ENCODE peak calls at places on chromosomes 7 and 10, in four cellular contexts. I is H1, D is HepG2, F is GM12878. J is an unnamed sample.

GRCh38 chr7:18040196-18040595 is 12.6 kb upstream of the PRPS1L1 start:
- DNase-seq in I (no peak), D (no peak), F (no peak), J (no peak)

GRCh38 chr10:22321831-22322662 is 1.1 kb downstream of the BMI1 start:
- DNase-seq in I (peak), D (no peak), F (no peak), J (no peak)

GRCh38 chr7:100152404-100152803 is 3.7 kb downstream of the LAMTOR4 start:
- DNase-seq in I (no peak), D (no peak), F (no peak), J (no peak)

GRCh38 chr7:75921479-75921878 is 6.5 kb downstream of the POR start:
- DNase-seq in I (no peak), D (no peak), F (no peak), J (no peak)

GRCh38 chr10:6036861-6037321 is 25.3 kb downstream of the IL2RA start:
- DNase-seq in I (peak), D (no peak), F (no peak), J (no peak)

GRCh38 chr10:109894516-109894915 is 28.8 kb downstream of the XPNPEP1 start:
- DNase-seq in I (no peak), D (no peak), F (no peak), J (no peak)

GRCh38 chr7:333399-333776 is 43.4 kb downstream of the FOXL3 start:
- DNase-seq in I (no peak), D (peak), F (no peak), J (peak)

GRCh38 chr7:130222-130572 is 62.2 kb upstream of the FAM20C start:
- DNase-seq in I (no peak), D (no peak), F (no peak), J (no peak)

GRCh38 chr10:27683226-27683625 is 62.4 kb downstream of the MKX start:
- DNase-seq in I (no peak), D (no peak), F (no peak), J (no peak)

GRCh38 chr7:80583901-80584300 is 54.5 kb upstream of the CD36 start:
- DNase-seq in I (no peak), D (no peak), F (no peak), J (no peak)

GRCh38 chr7:77684030-77684429 is 12.2 kb upstream of the RSBN1L start:
- DNase-seq in I (peak), D (no peak), F (no peak), J (peak)

GRCh38 chr10:49700997-49701396 is 21.5 kb downstream of the C10orf53 start:
- DNase-seq in I (no peak), D (no peak), F (no peak), J (no peak)

DNA sequence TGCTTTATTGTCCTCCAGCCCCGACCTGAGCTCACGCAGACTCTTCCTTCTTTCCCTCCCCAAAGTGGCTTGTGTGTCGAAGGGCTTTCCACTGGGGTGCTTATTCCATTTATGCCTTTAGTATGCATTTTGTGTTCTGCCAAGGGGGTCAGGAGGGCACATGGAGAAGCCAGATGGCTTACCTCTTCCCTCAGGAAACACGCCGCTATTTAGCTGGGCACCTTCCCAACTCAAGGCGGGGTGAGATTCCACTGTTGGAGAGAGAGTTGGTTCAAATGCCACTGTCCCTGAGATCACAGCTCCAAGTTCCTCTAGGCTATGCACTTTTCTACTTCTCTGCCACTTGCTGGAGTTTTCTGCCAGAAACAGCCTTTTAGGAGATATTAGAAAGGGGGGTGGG is 1091.8 kb downstream of the LRMDA start:
- DNase-seq in I (no peak), D (no peak), F (no peak), J (no peak)
- TF ChIP-seq YY1 in I (no peak), D (no peak), F (no peak), J (no peak)

DNA sequence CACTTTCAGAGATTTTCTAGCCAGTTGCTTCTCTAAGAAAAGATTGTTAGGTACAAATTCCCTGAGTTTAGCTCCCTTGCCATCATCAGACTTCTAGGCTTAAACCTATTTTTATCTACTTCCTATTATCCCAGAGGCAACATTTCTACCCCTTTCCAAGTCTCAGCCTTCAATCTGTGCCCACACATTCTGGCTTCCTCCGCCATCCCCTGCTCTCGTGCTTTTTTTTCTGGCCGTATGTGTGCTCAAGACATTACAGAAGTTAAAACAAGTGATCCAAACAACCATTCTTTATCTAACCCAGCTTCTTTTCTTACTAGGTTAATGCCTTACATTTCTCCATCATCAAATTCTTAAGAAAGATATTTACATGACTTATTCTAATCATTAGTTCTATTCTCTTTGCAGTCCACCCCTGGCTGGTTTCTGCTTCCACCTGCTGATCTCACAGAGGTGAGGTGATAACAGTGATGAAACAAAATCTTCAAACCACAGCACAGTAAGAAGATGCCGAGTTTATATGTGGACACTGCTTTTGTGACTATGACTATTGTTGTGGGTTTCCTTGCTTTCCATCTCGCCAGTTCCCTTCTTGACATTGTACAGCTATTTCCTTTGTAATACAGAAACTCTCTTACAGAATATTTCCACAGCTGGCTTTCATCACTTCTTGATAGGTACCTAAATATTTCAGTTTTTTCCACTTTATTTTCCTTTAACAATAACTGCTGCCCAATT is 18.3 kb upstream of the CDK6 start:
- DNase-seq in I (no peak), D (no peak), F (no peak), J (no peak)
- H3K4me3 ChIP-seq in I (no peak), D (no peak), F (no peak), J (no peak)

GRCh38 chr10:72687035-72687434 is 4.9 kb upstream of the MCU start:
- DNase-seq in I (no peak), D (no peak), F (no peak), J (no peak)
- TF ChIP-seq SUZ12 in I (no peak), D (no peak), F (no peak), J (no peak)

GRCh38 chr7:43756368-43757072 is 2.0 kb upstream of the BLVRA start:
- DNase-seq in I (no peak), D (no peak), F (no peak), J (no peak)

GRCh38 chr7:43758861-43759683 is 592 bp downstream of the BLVRA start:
- DNase-seq in I (peak), D (no peak), F (no peak), J (no peak)

GRCh38 chr7:43754596-43754995 is 3.9 kb upstream of the BLVRA start:
- DNase-seq in I (no peak), D (no peak), F (no peak), J (no peak)

GRCh38 chr7:43758029-43758860 is at the start of gene BLVRA:
- DNase-seq in I (peak), D (peak), F (no peak), J (no peak)

GRCh38 chr7:43757073-43757720 is 1.3 kb upstream of the BLVRA start:
- DNase-seq in I (no peak), D (no peak), F (no peak), J (no peak)
- TF ChIP-seq YY1 in I (no peak), D (no peak), F (no peak), J (no peak)

GRCh38 chr7:27176962-27177794 is 3.1 kb upstream of the HOXA10 start:
- DNase-seq in I (peak), D (no peak), F (no peak), J (no peak)
- H3K4me3 ChIP-seq in I (no peak), D (no peak), F (no peak), J (no peak)

GRCh38 chr7:152761116-152761748 is 1.7 kb downstream of the ACTR3B start:
- DNase-seq in I (no peak), D (no peak), F (no peak), J (no peak)

GRCh38 chr7:152756126-152756525 is 3.4 kb upstream of the ACTR3B start:
- DNase-seq in I (no peak), D (no peak), F (no peak), J (no peak)

GRCh38 chr7:152762056-152762455 is 2.5 kb downstream of the ACTR3B start:
- DNase-seq in I (no peak), D (no peak), F (no peak), J (no peak)

GRCh38 chr7:152759655-152760383 is at the start of gene ACTR3B:
- DNase-seq in I (peak), D (peak), F (no peak), J (peak)

GRCh38 chr7:152760384-152761115 is 998 bp downstream of the ACTR3B start:
- DNase-seq in I (no peak), D (no peak), F (no peak), J (no peak)
- TF ChIP-seq SUZ12 in I (no peak), D (no peak), F (no peak), J (no peak)

GRCh38 chr7:143392875-143393266 is 11.7 kb downstream of the ZYX start:
- DNase-seq in I (no peak), D (no peak), F (no peak), J (no peak)
- TF ChIP-seq YY1 in I (no peak), D (no peak), F (no peak), J (no peak)

GRCh38 chr7:133130166-133130565 is 48.3 kb upstream of the CHCHD3 start:
- DNase-seq in I (no peak), D (no peak), F (no peak), J (no peak)
- H3K4me3 ChIP-seq in I (no peak), D (no peak), F (no peak), J (no peak)

GRCh38 chr7:24756545-24756988 is 697 bp downstream of the GSDME start:
- DNase-seq in I (no peak), D (no peak), F (no peak), J (peak)

GRCh38 chr7:24756989-24757798 is at the start of gene GSDME:
- DNase-seq in I (peak), D (peak), F (no peak), J (peak)

GRCh38 chr7:24755541-24756416 is 1.5 kb downstream of the GSDME start:
- DNase-seq in I (no peak), D (peak), F (peak), J (no peak)

GRCh38 chr7:24755096-24755495 is 2.2 kb downstream of the GSDME start:
- DNase-seq in I (no peak), D (no peak), F (no peak), J (no peak)

DNA sequence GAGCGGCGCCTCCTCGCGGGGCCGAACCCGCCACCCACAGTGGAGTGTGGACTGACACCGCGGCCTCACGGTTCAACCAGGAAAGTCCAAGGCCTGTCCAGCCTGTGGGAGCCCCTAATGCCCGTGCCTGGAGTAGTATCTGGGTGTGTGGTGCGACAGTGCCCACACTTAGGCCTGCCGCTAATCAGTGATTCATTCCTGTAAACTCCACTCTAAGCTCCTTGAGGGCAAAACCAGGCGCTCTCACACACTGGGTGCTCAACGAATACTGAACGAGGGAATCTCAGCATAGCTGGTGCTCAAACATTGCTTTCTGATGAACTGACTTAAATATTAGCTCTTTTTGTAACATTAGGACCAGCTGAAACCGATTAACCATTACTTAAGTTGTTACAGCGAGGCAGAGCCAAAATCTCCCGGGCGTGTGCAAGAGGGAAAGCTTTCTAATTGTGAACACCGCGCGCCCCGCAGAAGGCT is 573 bp upstream of the GSDME start:
- DNase-seq in I (no peak), D (peak), F (no peak), J (no peak)
- TF ChIP-seq SUZ12 in I (peak), D (no peak), F (no peak), J (no peak)